ENCODE peak calls at places on chromosomes 5 and 9, in four cellular contexts. Y is mesendoderm, A is mesenchymal stem cell, B is H1. I is an unnamed sample.

GRCh38 chr5:113663879-113664278 is 150.4 kb downstream of the YTHDC2 start:
- DNase-seq in A (peak), Y (peak), B (peak), I (peak)

GRCh38 chr5:3320317-3320865 is 275.2 kb upstream of the IRX1 start:
- DNase-seq in A (no peak), Y (no peak), B (no peak), I (no peak)

GRCh38 chr5:129271309-129271708 is 176.8 kb downstream of the ISOC1 start:
- DNase-seq in A (peak), Y (peak), B (peak), I (no peak)

GRCh38 chr5:84791730-84792129 is 407.1 kb upstream of the EDIL3 start:
- DNase-seq in B (no peak), Y (no peak), A (no peak), I (no peak)

GRCh38 chr5:139285651-139286392 is 7.7 kb upstream of the MATR3 start:
- DNase-seq in Y (no peak), A (no peak), B (no peak), I (no peak)

GRCh38 chr5:36206913-36207312 is 34.8 kb downstream of the NADK2 start:
- DNase-seq in A (no peak), Y (no peak), B (no peak), I (no peak)

GRCh38 chr5:88727705-88728313 is 155.2 kb downstream of the MEF2C start:
- DNase-seq in Y (peak), B (no peak), A (peak), I (peak)

GRCh38 chr5:83095973-83096539 is 18.7 kb downstream of the XRCC4 start:
- DNase-seq in B (no peak), A (peak), Y (peak), I (peak)

GRCh38 chr5:15807861-15808260 is 307.9 kb downstream of the FBXL7 start:
- DNase-seq in Y (no peak), B (no peak), A (no peak), I (peak)

GRCh38 chr9:138022121-138022741 is 144.6 kb downstream of the CACNA1B start:
- DNase-seq in Y (peak), B (peak), A (no peak), I (no peak)

GRCh38 chr9:91777437-91777836 is 172.6 kb downstream of the ROR2 start:
- DNase-seq in B (no peak), A (peak), Y (no peak), I (peak)

GRCh38 chr5:68454766-68455165 is 239.2 kb downstream of the PIK3R1 start:
- DNase-seq in B (no peak), Y (no peak), A (no peak), I (no peak)

GRCh38 chr5:9386945-9387344 is 158.9 kb downstream of the SEMA5A start:
- DNase-seq in B (no peak), A (no peak), Y (no peak), I (no peak)

GRCh38 chr9:107948601-107949000 is 459.0 kb upstream of the KLF4 start:
- DNase-seq in A (no peak), B (no peak), Y (no peak), I (no peak)

GRCh38 chr9:80884180-80884579 is 805.2 kb downstream of the TLE1 start:
- DNase-seq in Y (no peak), B (no peak), A (no peak), I (no peak)

GRCh38 chr9:36161187-36161586 is 8.0 kb upstream of the CCIN start:
- DNase-seq in Y (no peak), B (no peak), A (peak), I (peak)

GRCh38 chr9:92564479-92564878 is 28.7 kb upstream of the ECM2 start:
- DNase-seq in Y (no peak), A (peak), B (no peak), I (peak)

GRCh38 chr9:88372103-88372694 is 16.0 kb upstream of the SPIN1 start:
- DNase-seq in Y (no peak), A (peak), B (no peak), I (no peak)

GRCh38 chr9:89462817-89463216 is 35.1 kb downstream of the SEMA4D start:
- DNase-seq in Y (no peak), A (no peak), B (no peak), I (no peak)

GRCh38 chr5:55517804-55518203 is 17.0 kb downstream of the PLPP1 start:
- DNase-seq in Y (no peak), B (no peak), A (no peak), I (no peak)

GRCh38 chr9:20620658-20621552 is 1.4 kb downstream of the MLLT3 start:
- DNase-seq in B (no peak), Y (peak), A (peak), I (peak)

GRCh38 chr5:139670369-139671095 is 22.4 kb downstream of the CXXC5 start:
- DNase-seq in Y (no peak), A (peak), B (no peak), I (no peak)

GRCh38 chr9:97510797-97511761 is 9.6 kb downstream of the TMOD1 start:
- DNase-seq in B (no peak), Y (no peak), A (peak), I (peak)

GRCh38 chr5:32261198-32261597 is 51.5 kb downstream of the MTMR12 start:
- DNase-seq in A (no peak), B (no peak), Y (peak), I (no peak)

GRCh38 chr5:111735829-111736228 is 21.2 kb downstream of the NREP start:
- DNase-seq in Y (peak), A (peak), B (peak), I (peak)

GRCh38 chr9:126418608-126419007 is 92.0 kb downstream of the MVB12B start:
- DNase-seq in B (no peak), Y (no peak), A (no peak), I (no peak)
- H2BK15ac ChIP-seq in B (no peak), Y (no peak), A (no peak), I (no peak)

DNA sequence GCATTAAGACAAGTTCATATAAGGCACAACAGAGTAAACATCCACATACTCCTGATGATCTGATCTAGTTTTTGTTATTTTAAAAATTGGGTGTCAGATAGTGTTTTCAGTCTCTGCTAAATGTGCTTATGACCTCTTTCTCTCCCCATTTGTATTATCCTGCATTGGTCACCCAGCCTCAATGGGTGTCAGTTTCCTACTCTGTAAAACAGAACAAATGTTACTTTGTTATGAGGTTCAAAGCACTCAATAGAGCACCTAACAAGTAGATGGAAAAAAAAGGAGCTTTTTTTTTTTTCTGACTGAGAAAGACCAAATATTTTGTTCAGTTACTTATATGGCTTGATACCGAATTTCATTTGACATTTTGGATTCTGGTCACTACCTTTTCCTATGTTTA is 33.6 kb upstream of the RASGRF2 start:
- DNase-seq in Y (no peak), A (no peak), B (no peak), I (no peak)
- H2BK15ac ChIP-seq in Y (no peak), A (no peak), B (no peak), I (no peak)

GRCh38 chr5:151039665-151040064 is 19.3 kb downstream of the GPX3 start:
- DNase-seq in B (no peak), A (no peak), Y (no peak), I (no peak)
- H2BK15ac ChIP-seq in B (no peak), A (no peak), Y (no peak), I (no peak)

GRCh38 chr9:127729522-127730256 is 5.4 kb downstream of the TOR2A start:
- DNase-seq in Y (no peak), B (no peak), A (no peak), I (no peak)
- H2BK15ac ChIP-seq in Y (no peak), B (no peak), A (no peak), I (no peak)

DNA sequence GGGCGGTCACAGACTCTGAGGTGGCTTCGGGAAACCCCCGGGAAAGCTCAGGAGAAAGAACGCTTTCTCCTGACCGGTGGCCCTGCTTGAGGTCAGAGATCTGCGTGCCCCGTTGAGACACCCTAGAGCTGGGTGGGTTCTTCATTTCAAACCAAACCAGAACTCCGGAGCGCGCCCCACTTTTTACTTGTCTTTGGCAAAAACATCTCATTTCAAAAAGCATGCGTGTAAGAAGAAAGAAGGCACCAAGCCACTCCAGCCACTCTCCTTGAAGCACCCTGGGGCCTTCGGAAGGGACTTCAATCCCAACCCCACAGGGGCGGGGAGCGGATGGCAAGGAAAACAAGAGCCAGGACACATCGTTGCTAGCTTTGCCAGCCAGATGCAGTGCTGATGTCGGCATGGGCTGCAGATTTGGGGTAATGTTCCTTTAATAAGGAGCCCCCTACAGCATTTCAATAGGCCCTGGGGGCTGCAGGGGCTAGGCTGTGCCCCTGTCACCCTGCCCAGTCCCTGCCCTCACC is 171.7 kb downstream of the ERCC6L2 start:
- DNase-seq in B (no peak), Y (no peak), A (no peak), I (no peak)
- H2BK15ac ChIP-seq in B (no peak), Y (no peak), A (no peak), I (no peak)

DNA sequence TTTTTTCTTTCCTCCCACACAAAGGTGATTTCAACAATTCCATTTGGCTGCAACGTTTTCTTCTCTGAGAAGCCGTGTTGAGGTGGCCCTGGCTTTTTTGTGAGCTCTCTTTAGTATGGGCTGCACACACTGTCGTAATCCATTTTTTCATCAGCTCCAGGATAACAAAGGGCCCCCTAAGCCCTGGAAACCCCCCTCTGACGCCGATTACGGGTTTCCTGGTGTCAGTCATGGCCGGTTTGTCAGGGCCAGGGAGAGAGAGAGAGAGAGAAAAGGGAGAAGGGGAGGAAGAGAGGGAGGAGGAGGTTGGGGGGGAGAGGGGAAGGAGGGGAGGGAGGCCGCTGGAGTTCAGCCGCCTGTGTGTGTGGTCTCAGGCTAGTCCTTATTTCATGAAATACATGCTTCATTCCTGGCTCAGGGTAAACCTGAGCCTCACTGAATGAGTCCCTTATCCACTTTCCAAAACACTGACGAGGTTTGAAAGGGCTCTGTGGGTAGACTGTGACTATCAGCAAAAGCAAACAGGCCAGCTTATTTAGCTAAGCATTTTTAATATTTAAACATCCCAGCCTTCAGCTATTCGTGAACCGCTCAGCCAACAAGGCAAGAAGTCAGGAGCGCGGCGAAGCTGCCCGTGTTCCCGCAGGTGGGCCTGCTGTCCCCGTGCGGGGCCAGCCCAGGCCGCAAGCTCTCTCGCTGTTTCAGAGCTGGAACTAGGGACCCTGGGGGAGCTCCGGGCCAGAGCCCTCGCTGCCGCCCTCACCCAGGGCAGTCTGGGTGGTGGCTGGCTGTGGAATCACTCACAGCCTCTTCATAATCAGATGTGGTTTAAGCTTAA is 172.8 kb downstream of the ERCC6L2 start:
- DNase-seq in B (no peak), Y (no peak), A (peak), I (no peak)
- H2BK15ac ChIP-seq in B (no peak), Y (no peak), A (no peak), I (no peak)

GRCh38 chr9:130444565-130445221 is at the start of gene ASS1:
- DNase-seq in A (no peak), B (no peak), Y (peak), I (no peak)
- H2BK15ac ChIP-seq in A (no peak), B (peak), Y (no peak), I (no peak)

DNA sequence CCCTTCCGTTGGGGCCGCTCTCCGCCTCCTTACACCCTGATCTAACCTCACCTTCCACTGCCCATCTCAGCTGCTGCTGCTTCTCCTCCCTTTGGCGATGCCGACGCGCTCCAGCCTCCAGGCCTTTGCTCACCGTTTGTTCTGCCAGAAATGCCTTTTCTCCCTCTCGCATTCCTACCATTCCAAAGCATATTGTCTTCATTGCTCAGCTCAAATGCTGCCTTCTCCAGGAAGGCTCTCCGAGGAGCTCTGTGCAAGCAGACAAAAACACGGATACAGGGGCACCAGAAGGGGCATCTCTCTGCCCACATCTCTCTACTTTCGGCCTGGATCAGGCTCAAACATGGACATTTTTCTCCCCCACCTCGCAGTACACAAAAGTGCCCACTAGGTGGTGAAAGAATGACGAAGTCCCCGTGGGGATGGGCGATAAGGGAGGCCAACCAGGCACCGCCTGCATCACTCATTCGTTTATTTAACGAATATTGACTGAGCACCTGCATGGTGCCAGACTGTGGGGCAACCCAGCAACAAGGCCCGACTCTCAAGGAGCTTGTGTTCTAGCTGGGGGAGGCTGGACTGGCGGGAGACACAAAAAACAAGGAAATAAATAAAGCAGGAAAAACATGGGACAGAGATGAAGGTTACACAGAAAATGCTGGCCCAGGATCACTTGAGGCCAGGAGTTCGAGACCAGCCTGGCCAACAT is 7.3 kb upstream of the GRHPR start:
- DNase-seq in B (peak), Y (peak), A (peak), I (peak)
- H2BK15ac ChIP-seq in B (peak), Y (no peak), A (no peak), I (peak)